ENCODE peak calls at places on chromosomes 7 and 10, in eight cellular contexts. S, C, F, Z, M, D, E and R are unnamed samples.

GRCh38 chr10:29810816-29811215 is 176.0 kb upstream of the SVIL start:
- DNase-seq in E (no peak), F (no peak), D (no peak), S (no peak), M (no peak), C (no peak), Z (no peak), R (no peak)

GRCh38 chr10:107232013-107232412 is 67.5 kb upstream of the SORCS1 start:
- DNase-seq in Z (no peak), E (no peak), F (no peak), D (no peak), M (no peak), C (no peak), S (no peak), R (peak; percentile 70)

GRCh38 chr10:83592337-83592935 is 546.9 kb upstream of the GHITM start:
- DNase-seq in M (no peak), S (no peak), D (no peak), F (no peak), E (no peak), C (no peak), Z (no peak), R (peak; percentile 18)

GRCh38 chr10:1396236-1396635 is 340.1 kb downstream of the WDR37 start:
- DNase-seq in M (no peak), C (no peak), S (no peak), D (no peak), F (no peak), Z (no peak), E (no peak), R (no peak)

GRCh38 chr10:48541144-48541795 is 63.6 kb downstream of the ARHGAP22 start:
- DNase-seq in M (no peak), Z (no peak), D (no peak), F (no peak), S (no peak), E (no peak), C (no peak), R (no peak)

GRCh38 chr10:58993480-58994221 is 182.8 kb upstream of the PHYHIPL start:
- DNase-seq in Z (no peak), S (no peak), D (no peak), E (peak; percentile 28), F (no peak), C (no peak), M (no peak), R (no peak)

GRCh38 chr10:4033341-4033896 is 248.4 kb upstream of the KLF6 start:
- DNase-seq in C (no peak), M (no peak), S (no peak), F (no peak), D (no peak), Z (no peak), E (peak; percentile 77), R (no peak)

GRCh38 chr10:69864321-69864720 is 62.6 kb downstream of the COL13A1 start:
- DNase-seq in E (no peak), Z (peak; percentile 88), M (no peak), F (peak; percentile 95), S (no peak), D (no peak), C (peak; percentile 89), R (peak; percentile 82)

GRCh38 chr10:58384095-58384494 is 1.1 kb upstream of the TFAM start:
- DNase-seq in D (no peak), C (no peak), Z (no peak), E (peak; percentile 49), F (no peak), S (no peak), M (no peak), R (no peak)

GRCh38 chr7:2592375-2592865 is 33.6 kb downstream of the IQCE start:
- DNase-seq in D (no peak), E (no peak), C (no peak), Z (no peak), S (no peak), F (no peak), M (no peak), R (no peak)

GRCh38 chr10:103232772-103233488 is 12.8 kb upstream of the RPEL1 start:
- DNase-seq in F (peak; percentile 59), M (no peak), Z (peak; percentile 65), S (no peak), D (no peak), C (peak; percentile 70), E (no peak), R (peak; percentile 75)

GRCh38 chr10:103241262-103242011 is 4.2 kb upstream of the RPEL1 start:
- DNase-seq in S (no peak), M (no peak), C (peak; percentile 39), Z (peak; percentile 43), F (peak; percentile 20), E (no peak), D (no peak), R (peak; percentile 76)

GRCh38 chr10:103235775-103236174 is 9.9 kb upstream of the RPEL1 start:
- DNase-seq in C (no peak), D (no peak), F (no peak), M (no peak), S (no peak), Z (no peak), E (no peak), R (no peak)

DNA sequence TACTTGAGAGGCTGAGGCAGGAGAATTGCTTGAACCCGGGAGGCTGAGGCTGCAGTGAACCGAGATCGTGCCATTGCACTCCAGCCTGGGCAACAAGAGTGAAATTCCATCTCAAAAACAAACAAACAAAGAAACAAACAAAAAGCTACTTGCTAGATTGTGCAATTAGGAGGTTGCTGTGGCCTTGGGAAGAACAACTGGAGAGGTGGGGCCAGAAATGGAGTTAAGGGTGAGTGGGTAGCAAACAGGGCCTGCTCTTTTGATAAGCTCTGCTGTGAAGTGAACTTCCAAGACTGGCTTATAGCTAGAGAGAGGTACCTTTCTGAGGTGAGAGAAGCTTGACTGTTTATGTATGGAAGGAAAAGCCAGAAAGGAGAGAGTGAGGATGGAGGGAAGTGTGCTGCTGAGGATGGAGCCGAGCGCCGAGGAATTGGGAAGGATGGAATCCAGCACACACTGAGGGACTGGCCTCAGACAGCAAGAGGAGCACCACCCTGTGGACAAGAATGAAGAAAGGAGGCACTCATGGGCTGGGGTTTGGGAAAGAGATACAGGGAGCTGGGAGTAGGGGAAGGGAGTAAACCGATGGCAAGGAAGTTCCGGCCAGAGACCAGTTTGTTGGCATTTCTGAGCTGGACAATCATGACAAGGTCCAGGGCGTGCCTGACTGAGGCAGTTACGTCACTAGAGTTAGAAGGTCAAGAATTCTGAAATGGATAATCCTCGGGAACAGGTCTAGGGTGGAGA is 7.0 kb upstream of the RPEL1 start:
- DNase-seq in E (no peak), M (peak; percentile 10), F (peak; percentile 55), S (no peak), C (peak; percentile 81), D (no peak), Z (peak; percentile 74), R (peak; percentile 48)
- TF ChIP-seq CTCF in E (no peak), M (no peak), F (peak; percentile 48), S (peak; percentile 57), C (peak; percentile 73), D (peak; percentile 23), Z (peak; percentile 76), R (no peak)

GRCh38 chr7:156780724-156781455 is 112.1 kb downstream of the LMBR1 start:
- DNase-seq in M (no peak), C (no peak), E (peak; percentile 55), S (no peak), Z (no peak), D (no peak), F (no peak), R (no peak)

GRCh38 chr7:156776527-156776926 is 116.5 kb downstream of the LMBR1 start:
- DNase-seq in M (no peak), E (no peak), D (no peak), Z (no peak), S (no peak), F (no peak), C (no peak), R (no peak)

GRCh38 chr7:156778668-156779067 is 114.3 kb downstream of the LMBR1 start:
- DNase-seq in S (no peak), Z (no peak), D (no peak), F (no peak), C (no peak), E (no peak), M (no peak), R (no peak)

GRCh38 chr7:156777364-156778069 is 115.5 kb downstream of the LMBR1 start:
- DNase-seq in S (no peak), C (no peak), E (peak; percentile 19), D (no peak), F (peak; percentile 49), Z (no peak), M (no peak), R (no peak)

DNA sequence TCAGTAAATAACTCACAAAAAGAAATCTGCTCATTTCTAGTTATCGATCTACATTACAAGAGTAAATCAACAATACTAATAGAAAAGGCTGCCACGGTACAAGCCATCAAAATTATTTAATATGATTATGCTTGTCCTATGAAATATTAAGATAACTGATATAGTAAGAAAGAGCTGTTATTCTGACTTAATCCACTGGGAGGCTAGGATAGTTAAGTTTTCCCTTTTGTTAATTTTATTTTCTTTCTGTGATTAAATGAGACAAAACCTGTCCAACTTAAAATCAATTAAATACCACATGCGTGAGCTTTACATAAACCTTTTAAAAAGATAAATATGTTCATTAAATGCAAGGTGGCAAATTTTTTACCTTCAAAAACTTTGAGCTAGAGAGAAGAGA is 114.8 kb downstream of the LMBR1 start:
- DNase-seq in Z (no peak), C (peak; percentile 2), M (no peak), D (no peak), E (no peak), S (no peak), F (no peak), R (no peak)
- TF ChIP-seq CTCF in Z (peak; percentile 34), C (no peak), M (no peak), D (no peak), E (peak; percentile 7), S (no peak), F (no peak), R (no peak)

DNA sequence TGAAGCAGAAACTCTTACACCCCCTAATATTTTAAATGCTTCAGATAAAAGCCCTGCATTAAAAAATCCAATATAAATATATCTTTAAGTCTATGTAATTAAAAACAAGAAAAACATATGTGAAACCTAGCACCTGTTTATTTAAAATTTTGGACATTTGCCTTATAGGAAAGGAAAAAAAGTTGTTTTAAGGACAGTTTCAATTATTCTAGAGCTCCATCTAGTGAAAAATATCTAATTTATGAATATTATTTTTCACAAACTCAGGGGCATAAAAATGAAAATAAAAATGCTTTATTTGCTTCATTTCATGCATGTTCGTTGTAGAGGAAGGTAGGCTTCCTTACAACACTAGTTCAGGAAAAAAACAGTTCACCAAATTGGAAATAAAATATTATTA is 26.1 kb downstream of the ENKUR start:
- DNase-seq in D (no peak), F (no peak), S (no peak), M (no peak), Z (no peak), E (no peak), C (peak; percentile 36), R (peak; percentile 4)
- TF ChIP-seq CTCF in D (peak; percentile 10), F (peak; percentile 20), S (peak; percentile 33), M (no peak), Z (peak; percentile 30), E (no peak), C (no peak), R (peak; percentile 37)

DNA sequence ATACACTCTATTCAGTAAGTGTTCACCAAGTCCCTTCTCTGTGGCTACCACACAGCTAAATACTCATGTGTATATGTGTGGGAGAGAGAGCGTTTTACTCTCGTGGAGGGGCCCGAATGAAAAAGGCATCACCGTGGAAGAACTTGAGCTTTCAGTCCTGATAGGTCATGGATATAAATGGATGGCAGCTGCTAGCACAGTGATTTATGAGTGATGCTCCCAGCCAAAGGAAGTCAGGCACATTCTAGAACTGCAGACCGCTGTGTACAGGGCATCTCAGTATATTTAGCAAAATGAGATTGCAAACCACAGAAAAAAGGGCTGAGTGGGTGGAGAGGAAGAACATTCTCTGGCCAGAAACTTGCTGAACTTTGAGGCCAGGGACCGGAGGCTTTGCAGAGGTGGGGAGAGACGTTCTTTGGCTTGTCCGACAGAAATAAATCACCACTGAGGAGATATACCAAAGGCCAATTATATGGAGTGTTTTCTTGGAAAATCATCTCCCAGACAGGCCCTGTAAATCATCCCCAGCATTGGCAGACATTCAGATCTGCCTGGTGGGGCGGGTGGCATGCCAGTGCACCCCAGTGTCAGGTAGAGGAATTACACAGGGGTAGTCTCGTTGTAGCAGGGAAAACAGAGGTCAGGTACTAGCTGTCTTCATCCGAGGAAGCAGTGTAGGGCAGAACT is 655.3 kb downstream of the LRMDA start:
- DNase-seq in F (peak; percentile 95), M (peak; percentile 84), E (no peak), S (no peak), D (no peak), Z (peak; percentile 85), C (peak; percentile 79), R (peak; percentile 67)
- TF ChIP-seq CTCF in F (peak; percentile 77), M (peak; percentile 65), E (peak; percentile 31), S (peak; percentile 39), D (peak; percentile 45), Z (peak; percentile 60), C (peak; percentile 47), R (peak; percentile 59)